ENCODE peak calls at places on chromosomes 3 and 15, in ten cellular contexts. T is breast epithelium; A is SJSA1; O is CD8-positive, alpha-beta memory T cell; D is neuronal stem cell; C is adrenal gland; Y is OCI-LY7; N is psoas muscle; E is IMR-90; Z is PC-3. I is an unnamed sample.
A peak's percentile ranks its signal among the peaks of the same experiment; 100 is the strongest.

GRCh38 chr3:48952510-48953118 is 34.0 kb downstream of the ARIH2 start:
- DNase-seq in T (no peak), A (no peak), O (peak; percentile 38), D (no peak), C (no peak), Y (peak; percentile 47), N (no peak), E (no peak), Z (peak; percentile 59), I (peak; percentile 21)

GRCh38 chr3:160319322-160319721 is 79.7 kb downstream of the IFT80 start:
- DNase-seq in T (no peak), A (no peak), O (no peak), D (no peak), C (no peak), Y (no peak), N (no peak), E (no peak), Z (peak; percentile 27), I (no peak)

GRCh38 chr15:48616216-48616615 is 29.3 kb downstream of the FBN1 start:
- DNase-seq in T (no peak), A (no peak), O (no peak), D (no peak), C (no peak), Y (no peak), N (no peak), E (peak; percentile 63), Z (no peak), I (no peak)

GRCh38 chr15:48733615-48734014 is 77.3 kb downstream of the CEP152 start:
- DNase-seq in T (no peak), A (no peak), O (no peak), D (no peak), C (no peak), Y (no peak), N (no peak), E (no peak), Z (no peak), I (no peak)

GRCh38 chr3:41026394-41027177 is 172.7 kb upstream of the CTNNB1 start:
- DNase-seq in T (no peak), A (no peak), O (no peak), D (no peak), C (peak; percentile 93), Y (no peak), N (peak; percentile 57), E (peak; percentile 65), Z (peak; percentile 20), I (peak; percentile 71)

GRCh38 chr3:107928084-107928445 is 162.8 kb downstream of the CD47 start:
- DNase-seq in T (no peak), A (no peak), O (no peak), D (no peak), C (no peak), Y (no peak), N (no peak), E (peak; percentile 49), Z (peak; percentile 59), I (peak; percentile 11)

GRCh38 chr15:39154136-39154770 is 426.6 kb upstream of the THBS1 start:
- DNase-seq in T (no peak), A (no peak), O (no peak), D (no peak), C (no peak), Y (no peak), N (no peak), E (no peak), Z (peak; percentile 45), I (no peak)

GRCh38 chr3:170429050-170429449 is 10.4 kb downstream of the CLDN11 start:
- DNase-seq in T (no peak), A (no peak), O (no peak), D (no peak), C (no peak), Y (no peak), N (no peak), E (no peak), Z (no peak), I (no peak)

DNA sequence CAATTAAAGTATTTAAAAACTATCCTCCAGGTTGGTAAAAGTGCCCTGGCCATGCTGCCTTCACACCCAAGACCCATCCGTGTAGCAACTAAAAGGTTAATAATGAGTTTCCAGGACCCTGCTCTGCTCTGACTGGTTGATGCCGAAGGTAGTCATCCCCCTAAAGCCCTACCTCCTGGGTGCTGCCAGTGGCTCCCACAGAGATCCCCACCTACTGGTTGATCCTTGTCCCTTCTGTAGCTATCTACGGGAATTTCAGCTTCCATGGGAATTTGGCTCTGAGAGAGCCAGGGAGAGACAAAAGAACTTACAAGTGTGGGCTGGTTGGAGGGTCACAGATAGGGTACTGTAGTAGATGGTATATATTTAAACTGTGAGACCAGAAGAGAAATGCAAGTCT is 110.6 kb upstream of the NANOGP8 start:
- DNase-seq in T (no peak), A (no peak), O (no peak), D (no peak), C (no peak), Y (no peak), N (no peak), E (no peak), Z (no peak), I (no peak)
- H3K36me3 ChIP-seq in T (no peaks in the 10 kb centered on the region), A (no peaks in the 10 kb centered on the region), O (no peaks in the 10 kb centered on the region), D (no peaks in the 10 kb centered on the region), C (no peaks in the 10 kb centered on the region), Y (no peaks in the 10 kb centered on the region), N (no peaks in the 10 kb centered on the region), E (no peaks in the 10 kb centered on the region), Z (no peaks in the 10 kb centered on the region), I (no peaks in the 10 kb centered on the region)

GRCh38 chr3:17972030-17972429 is 229.6 kb upstream of the TBC1D5 start:
- DNase-seq in T (no peak), A (no peak), O (no peak), D (no peak), C (no peak), Y (no peak), N (no peak), E (no peak), Z (no peak), I (no peak)

GRCh38 chr3:17973559-17973906 is 231.1 kb upstream of the TBC1D5 start:
- DNase-seq in T (no peak), A (no peak), O (no peak), D (no peak), C (no peak), Y (no peak), N (no peak), E (no peak), Z (no peak), I (no peak)

GRCh38 chr3:17974206-17974841 is 231.9 kb upstream of the TBC1D5 start:
- DNase-seq in T (no peak), A (no peak), O (no peak), D (no peak), C (no peak), Y (peak; percentile 11), N (no peak), E (peak; percentile 1), Z (peak; percentile 37), I (no peak)

GRCh38 chr3:17972476-17972875 is 230.0 kb upstream of the TBC1D5 start:
- DNase-seq in T (no peak), A (no peak), O (no peak), D (no peak), C (no peak), Y (no peak), N (no peak), E (no peak), Z (no peak), I (no peak)

DNA sequence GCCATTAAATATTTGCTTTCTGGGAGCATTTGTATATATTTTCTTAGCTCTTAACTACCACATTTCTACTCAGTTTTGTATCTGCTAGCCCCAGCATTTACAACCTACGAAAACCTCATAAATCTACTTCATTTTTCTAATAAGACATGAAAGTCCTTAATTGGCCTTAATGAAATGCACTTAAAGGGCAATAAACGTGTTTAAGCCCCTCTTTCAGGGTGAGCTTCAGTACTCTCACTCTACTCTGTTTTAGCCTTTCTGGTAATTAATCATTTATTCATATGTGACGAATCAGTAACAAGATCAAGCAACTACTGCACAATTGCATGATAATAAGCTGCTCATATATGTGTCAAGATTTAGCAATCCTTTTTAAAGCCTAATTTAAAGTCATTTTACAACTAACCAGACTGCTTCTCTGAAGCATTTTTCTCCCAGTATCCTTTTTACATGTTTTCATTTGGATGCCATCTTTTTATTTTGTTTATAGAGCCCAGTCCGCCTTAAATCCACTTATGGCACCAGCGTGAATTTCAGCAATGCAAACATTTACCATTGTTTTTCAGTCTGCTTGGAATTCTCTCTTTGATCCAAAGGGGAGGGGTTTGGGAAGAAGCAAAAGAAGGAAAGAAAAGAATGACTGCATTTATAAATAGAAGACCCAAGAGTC is 230.6 kb upstream of the TBC1D5 start:
- DNase-seq in T (no peak), A (no peak), O (no peak), D (no peak), C (no peak), Y (no peak), N (no peak), E (no peak), Z (no peak), I (no peak)
- H3K36me3 ChIP-seq in T (no peaks in the 10 kb centered on the region), A (no peaks in the 10 kb centered on the region), O (no peaks in the 10 kb centered on the region), D (no peaks in the 10 kb centered on the region), C (no peaks in the 10 kb centered on the region), Y (no peaks in the 10 kb centered on the region), N (no peaks in the 10 kb centered on the region), E (no peaks in the 10 kb centered on the region), Z (no peaks in the 10 kb centered on the region), I (no peaks in the 10 kb centered on the region)

GRCh38 chr15:30958219-30958618 is 33.2 kb downstream of the MTMR10 start:
- DNase-seq in T (no peak), A (no peak), O (no peak), D (no peak), C (no peak), Y (no peak), N (no peak), E (no peak), Z (no peak), I (no peak)

GRCh38 chr15:30962659-30963058 is 28.8 kb downstream of the MTMR10 start:
- DNase-seq in T (no peak), A (no peak), O (no peak), D (no peak), C (no peak), Y (no peak), N (no peak), E (no peak), Z (no peak), I (no peak)

GRCh38 chr15:30962079-30962478 is 29.3 kb downstream of the MTMR10 start:
- DNase-seq in T (no peak), A (no peak), O (no peak), D (no peak), C (no peak), Y (no peak), N (no peak), E (no peak), Z (no peak), I (no peak)

GRCh38 chr15:30963681-30964080 is 27.7 kb downstream of the MTMR10 start:
- DNase-seq in T (no peak), A (no peak), O (no peak), D (no peak), C (no peak), Y (no peak), N (no peak), E (no peak), Z (no peak), I (no peak)
- H3K36me3 ChIP-seq in T (no peaks in the 10 kb centered on the region), A (peaks cover 47% of the 10 kb centered on the region), O (peaks cover 24% of the 10 kb centered on the region), D (peaks cover 40% of the 10 kb centered on the region), C (peaks cover 38% of the 10 kb centered on the region), Y (peaks cover 2% of the 10 kb centered on the region), N (peaks cover 67% of the 10 kb centered on the region), E (peaks cover 8% of the 10 kb centered on the region), Z (no peaks in the 10 kb centered on the region), I (no peaks in the 10 kb centered on the region)

DNA sequence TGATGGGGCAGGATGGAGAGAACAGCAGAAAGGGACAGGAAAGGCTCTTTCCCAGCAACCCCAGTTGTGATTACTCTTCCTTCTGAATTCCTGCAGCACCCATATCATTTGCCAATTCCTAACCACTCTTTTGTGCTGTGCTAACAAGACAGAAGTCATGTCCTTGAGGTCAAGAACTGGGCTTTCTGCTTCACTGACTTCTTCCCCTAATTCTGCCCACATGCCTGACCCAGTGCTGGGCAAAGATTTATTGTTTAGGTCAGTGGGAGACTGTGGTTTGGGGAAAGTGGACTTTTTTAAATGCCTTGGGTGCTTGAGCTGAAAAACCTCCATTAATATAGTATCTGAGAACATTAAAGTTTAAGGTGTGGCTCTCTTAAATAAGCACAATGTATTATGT is 4.2 kb upstream of the EFCAB12 start:
- DNase-seq in T (no peak), A (no peak), O (no peak), D (no peak), C (no peak), Y (no peak), N (no peak), E (no peak), Z (no peak), I (no peak)
- H3K36me3 ChIP-seq in T (peaks cover 5% of the 10 kb centered on the region), A (peaks cover 70% of the 10 kb centered on the region), O (peaks cover 31% of the 10 kb centered on the region), D (peaks cover 82% of the 10 kb centered on the region), C (peaks cover 67% of the 10 kb centered on the region), Y (peaks cover 100% of the 10 kb centered on the region), N (peaks cover 80% of the 10 kb centered on the region), E (peaks cover 29% of the 10 kb centered on the region), Z (peaks cover 33% of the 10 kb centered on the region), I (peaks cover 39% of the 10 kb centered on the region)